ENCODE peak calls at places on chromosomes 5 and 9, in seven cellular contexts. V is heart right ventricle; M is CD4-positive, CD25-positive, alpha-beta regulatory T cell; P is IMR-90; X is astrocyte; C is GM12878; Q is adrenal gland. B is an unnamed sample. For H3K4me1, the result is how much of the 10 kb centered on the place peaks cover.

GRCh38 chr9:85332487-85332886 is 409.3 kb downstream of the AGTPBP1 start:
- DNase-seq in V (no peak), M (no peak), P (no peak), X (no peak), C (no peak), Q (no peak), B (no peak)

GRCh38 chr9:129801504-129801903 is 1.5 kb upstream of the TOR1B start:
- DNase-seq in V (no peak), M (no peak), P (no peak), X (no peak), C (no peak), Q (no peak), B (no peak)

GRCh38 chr5:7329712-7330111 is 66.2 kb upstream of the ADCY2 start:
- DNase-seq in V (no peak), M (no peak), P (no peak), X (peak), C (no peak), Q (no peak), B (no peak)

GRCh38 chr9:128150594-128151342 is 1.5 kb downstream of the LCN2 start:
- DNase-seq in V (no peak), M (no peak), P (no peak), X (no peak), C (no peak), Q (no peak), B (no peak)

GRCh38 chr5:119828536-119828935 is 199.2 kb downstream of the FAM170A start:
- DNase-seq in V (no peak), M (no peak), P (no peak), X (no peak), C (no peak), Q (no peak), B (no peak)

GRCh38 chr5:87885727-87886126 is 382.9 kb downstream of the TMEM161B start:
- DNase-seq in V (no peak), M (no peak), P (no peak), X (no peak), C (no peak), Q (no peak), B (no peak)

GRCh38 chr9:4365055-4365454 is 65.2 kb upstream of the GLIS3 start:
- DNase-seq in V (no peak), M (no peak), P (no peak), X (no peak), C (no peak), Q (no peak), B (no peak)

GRCh38 chr5:85049020-85049419 is 664.3 kb upstream of the EDIL3 start:
- DNase-seq in V (no peak), M (no peak), P (peak), X (peak), C (no peak), Q (no peak), B (peak)

GRCh38 chr5:67303356-67303755 is 106.8 kb upstream of the CD180 start:
- DNase-seq in V (no peak), M (no peak), P (peak), X (no peak), C (no peak), Q (no peak), B (peak)

GRCh38 chr5:59361454-59361853 is 532.1 kb downstream of the PDE4D start:
- DNase-seq in V (no peak), M (no peak), P (no peak), X (no peak), C (no peak), Q (no peak), B (no peak)

GRCh38 chr9:87570000-87570834 is 72.5 kb downstream of the DAPK1 start:
- DNase-seq in V (no peak), M (no peak), P (no peak), X (peak), C (no peak), Q (no peak), B (no peak)

GRCh38 chr5:136457390-136458094 is 92.2 kb upstream of the TRPC7 start:
- DNase-seq in V (no peak), M (no peak), P (no peak), X (no peak), C (no peak), Q (peak), B (peak)

GRCh38 chr9:113158446-113158845 is 7.6 kb downstream of the SLC31A2 start:
- DNase-seq in V (no peak), M (no peak), P (no peak), X (no peak), C (no peak), Q (no peak), B (no peak)

GRCh38 chr5:178213003-178213449 is 8.7 kb downstream of the HNRNPAB start:
- DNase-seq in V (no peak), M (no peak), P (no peak), X (no peak), C (no peak), Q (no peak), B (no peak)

GRCh38 chr5:159133041-159133741 is 33.5 kb upstream of the EBF1 start:
- DNase-seq in V (peak), M (peak), P (peak), X (peak), C (peak), Q (no peak), B (peak)

GRCh38 chr9:80775515-80775914 is 913.8 kb downstream of the TLE1 start:
- DNase-seq in V (no peak), M (no peak), P (peak), X (peak), C (no peak), Q (no peak), B (no peak)

GRCh38 chr9:18149457-18150011 is 324.4 kb upstream of the ADAMTSL1 start:
- DNase-seq in V (no peak), M (no peak), P (peak), X (no peak), C (no peak), Q (no peak), B (no peak)

GRCh38 chr9:137988051-137988450 is 110.5 kb downstream of the CACNA1B start:
- DNase-seq in V (no peak), M (no peak), P (no peak), X (no peak), C (no peak), Q (peak), B (no peak)

GRCh38 chr5:176837707-176838115 is 27.4 kb downstream of the UNC5A start:
- DNase-seq in V (peak), M (peak), P (peak), X (peak), C (no peak), Q (peak), B (peak)

GRCh38 chr5:139131062-139131856 is 66.9 kb downstream of the SIL1 start:
- DNase-seq in V (peak), M (no peak), P (peak), X (peak), C (no peak), Q (peak), B (peak)

GRCh38 chr5:54746346-54746745 is 228.8 kb downstream of the SNX18 start:
- DNase-seq in V (no peak), M (no peak), P (no peak), X (no peak), C (no peak), Q (no peak), B (no peak)

GRCh38 chr5:73436535-73437125 is 11.9 kb downstream of the FOXD1 start:
- DNase-seq in V (no peak), M (no peak), P (no peak), X (no peak), C (no peak), Q (no peak), B (no peak)

GRCh38 chr9:13378171-13378570 is 98.7 kb upstream of the MPDZ start:
- DNase-seq in V (no peak), M (no peak), P (peak), X (peak), C (no peak), Q (no peak), B (no peak)

GRCh38 chr5:127785098-127785927 is 82.1 kb downstream of the CCDC192 start:
- DNase-seq in V (no peak), M (no peak), P (peak), X (peak), C (peak), Q (no peak), B (peak)

GRCh38 chr9:98168952-98169488 is 23.4 kb downstream of the CORO2A start:
- DNase-seq in V (peak), M (peak), P (peak), X (peak), C (peak), Q (peak), B (peak)

GRCh38 chr9:82188817-82189216 is 200.2 kb downstream of the SPATA31D1 start:
- DNase-seq in V (no peak), M (no peak), P (no peak), X (no peak), C (no peak), Q (no peak), B (no peak)

GRCh38 chr5:149939572-149939971 is 5.0 kb downstream of the PDE6A start:
- DNase-seq in V (no peak), M (no peak), P (no peak), X (no peak), C (no peak), Q (no peak), B (no peak)

GRCh38 chr5:96426831-96427230 is 6.2 kb downstream of the PCSK1 start:
- DNase-seq in V (no peak), M (no peak), P (no peak), X (peak), C (no peak), Q (no peak), B (no peak)

GRCh38 chr5:74149395-74149794 is 491.1 kb downstream of the ENC1 start:
- DNase-seq in V (no peak), M (no peak), P (peak), X (peak), C (no peak), Q (peak), B (no peak)

GRCh38 chr5:90477816-90478215 is 3.2 kb downstream of the POLR3G start:
- DNase-seq in V (no peak), M (no peak), P (no peak), X (no peak), C (no peak), Q (no peak), B (no peak)

GRCh38 chr5:60810438-60811085 is 33.5 kb downstream of the ELOVL7 start:
- DNase-seq in V (no peak), M (no peak), P (no peak), X (peak), C (no peak), Q (no peak), B (peak)

GRCh38 chr9:78986446-78986845 is 585.3 kb upstream of the TLE4 start:
- DNase-seq in V (no peak), M (no peak), P (no peak), X (peak), C (no peak), Q (no peak), B (no peak)

GRCh38 chr9:98191210-98191609 is 1.2 kb downstream of the CORO2A start:
- DNase-seq in V (no peak), M (no peak), P (no peak), X (no peak), C (no peak), Q (no peak), B (no peak)

GRCh38 chr9:111431684-111432083 is 52.5 kb downstream of the ECPAS start:
- DNase-seq in V (no peak), M (no peak), P (peak), X (peak), C (no peak), Q (no peak), B (no peak)

GRCh38 chr5:122715095-122715494 is 59.8 kb upstream of the SNX2 start:
- DNase-seq in V (no peak), M (no peak), P (peak), X (peak), C (no peak), Q (no peak), B (peak)

GRCh38 chr5:138458353-138458752 is 6.9 kb upstream of the EGR1 start:
- DNase-seq in V (peak), M (no peak), P (no peak), X (no peak), C (no peak), Q (no peak), B (peak)

DNA sequence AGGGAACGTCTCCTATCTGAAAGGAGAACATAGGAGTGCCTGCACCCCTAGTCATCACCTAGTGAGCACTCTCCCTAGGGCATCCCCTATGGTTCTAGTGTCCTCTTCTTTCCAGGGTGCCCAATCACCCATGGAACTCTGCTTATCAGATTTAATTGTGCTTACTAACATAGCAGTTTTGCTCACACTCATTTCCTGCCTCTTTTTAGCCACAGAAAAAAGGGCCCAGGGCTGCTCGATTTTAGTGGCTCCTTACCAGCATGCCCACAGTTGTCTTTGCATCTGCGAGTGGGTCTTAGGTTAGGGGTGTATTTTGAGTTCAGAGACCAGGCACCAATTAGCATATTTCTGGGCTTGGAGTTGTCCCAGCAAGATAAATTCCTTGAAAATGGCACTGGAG is 1110.2 kb downstream of the TAF11L14 start:
- DNase-seq in V (no peak), M (no peak), P (no peak), X (no peak), C (no peak), Q (no peak), B (no peak)
- H3K4me3 ChIP-seq in V (peak), M (peak), P (no peak), X (no peak), C (peak), Q (no peak), B (no peak)

DNA sequence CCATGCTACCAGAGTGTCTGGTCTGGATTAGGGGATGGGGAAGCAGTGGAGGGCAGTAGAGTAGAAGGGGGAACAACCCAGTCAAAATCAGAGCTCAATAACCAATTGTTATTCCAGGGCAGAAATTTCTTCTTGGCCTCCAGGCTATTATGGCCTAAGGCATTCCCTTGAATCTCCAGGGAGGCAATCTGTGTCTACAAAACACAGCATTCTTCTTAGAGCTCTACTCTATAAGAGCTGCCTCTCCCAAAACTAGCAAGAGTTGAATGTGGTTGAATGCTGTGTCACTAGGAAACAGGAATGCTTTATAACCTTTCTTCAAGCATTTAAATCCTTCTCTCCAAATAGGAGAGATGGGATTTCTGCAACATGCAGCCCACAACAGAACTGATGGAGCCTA is 97.2 kb upstream of the APC start:
- DNase-seq in V (no peak), M (no peak), P (no peak), X (no peak), C (no peak), Q (no peak), B (no peak)
- H3K27ac ChIP-seq in V (no peak), M (no peak), P (no peak), X (no peak), C (no peak), Q (no peak), B (no peak)

DNA sequence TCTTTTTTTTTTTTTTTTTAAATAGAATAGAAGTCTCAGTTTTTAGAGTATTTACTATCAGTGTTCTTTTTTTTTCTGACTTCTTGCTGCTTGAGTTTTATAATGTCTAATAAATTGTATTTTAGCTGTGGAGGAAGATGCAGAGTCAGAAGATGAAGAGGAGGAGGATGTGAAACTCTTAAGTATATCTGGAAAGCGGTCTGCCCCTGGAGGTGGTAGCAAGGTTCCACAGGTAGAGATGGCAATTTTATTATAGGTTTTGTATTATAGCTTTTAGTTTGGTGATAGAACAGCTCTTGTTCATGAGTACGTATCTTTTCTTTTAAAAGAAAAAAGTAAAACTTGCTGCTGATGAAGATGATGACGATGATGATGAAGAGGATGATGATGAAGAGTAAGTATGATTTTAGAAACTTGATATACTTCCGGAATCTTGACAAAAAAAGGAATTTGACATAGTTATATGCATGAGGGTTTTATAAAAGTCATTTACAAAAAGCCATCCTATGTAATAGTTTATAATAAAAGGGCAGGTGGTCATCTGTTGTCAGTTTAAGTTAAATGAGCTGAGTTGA is 5.0 kb downstream of the NPM1 start:
- DNase-seq in V (no peak), M (no peak), P (no peak), X (no peak), C (no peak), Q (no peak), B (no peak)
- H3K4me1 ChIP-seq in V (half or more), M (under half), P (under half), X (under half), C (under half), Q (under half), B (under half)

GRCh38 chr9:134288731-134289130 is 37.5 kb upstream of the RXRA start:
- DNase-seq in V (no peak), M (no peak), P (no peak), X (no peak), C (no peak), Q (no peak), B (no peak)
- H3K4me3 ChIP-seq in V (no peak), M (no peak), P (no peak), X (no peak), C (no peak), Q (no peak), B (no peak)

B was measured in cardiac muscle cell.